ENCODE peak calls at places on chromosome 11, in four cellular contexts. One of them, this sample, is unnamed.

GRCh38 chr11:35994421-35994820 is 50.6 kb downstream of the LDLRAD3 start:
- DNase-seq in globus pallidus: no peak
- DNase-seq in stimulated activated CD4-positive, alpha-beta T cell treated with anti-CD3 and anti-CD28 coated beads, Interleukin-12 subunit alpha, Interleukin-12 subunit beta, amount 100 ng/mL, for 48 hours: no peak
- DNase-seq in AG20443: no peak
- DNase-seq in this sample: no peak

GRCh38 chr11:1163911-1164735 is 6.4 kb downstream of the MUC5AC start:
- DNase-seq in globus pallidus: no peak
- DNase-seq in stimulated activated CD4-positive, alpha-beta T cell treated with anti-CD3 and anti-CD28 coated beads, Interleukin-12 subunit alpha, Interleukin-12 subunit beta, amount 100 ng/mL, for 48 hours: no peak
- DNase-seq in AG20443: peak; percentile 14
- DNase-seq in this sample: no peak

GRCh38 chr11:117483372-117483771 is 155.7 kb downstream of the CEP164 start:
- DNase-seq in globus pallidus: no peak
- DNase-seq in stimulated activated CD4-positive, alpha-beta T cell treated with anti-CD3 and anti-CD28 coated beads, Interleukin-12 subunit alpha, Interleukin-12 subunit beta, amount 100 ng/mL, for 48 hours: no peak
- DNase-seq in AG20443: no peak
- DNase-seq in this sample: no peak

GRCh38 chr11:119316017-119316728 is 757 bp downstream of the MCAM start:
- DNase-seq in globus pallidus: peak; percentile 90
- DNase-seq in stimulated activated CD4-positive, alpha-beta T cell treated with anti-CD3 and anti-CD28 coated beads, Interleukin-12 subunit alpha, Interleukin-12 subunit beta, amount 100 ng/mL, for 48 hours: no peak
- DNase-seq in AG20443: no peak
- DNase-seq in this sample: no peak

GRCh38 chr11:128422576-128423370 is 164.6 kb downstream of the ETS1 start:
- DNase-seq in globus pallidus: no peak
- DNase-seq in stimulated activated CD4-positive, alpha-beta T cell treated with anti-CD3 and anti-CD28 coated beads, Interleukin-12 subunit alpha, Interleukin-12 subunit beta, amount 100 ng/mL, for 48 hours: peak; percentile 89
- DNase-seq in AG20443: no peak
- DNase-seq in this sample: no peak

GRCh38 chr11:104665631-104666030 is 232.6 kb downstream of the CASP12 start:
- DNase-seq in globus pallidus: no peak
- DNase-seq in stimulated activated CD4-positive, alpha-beta T cell treated with anti-CD3 and anti-CD28 coated beads, Interleukin-12 subunit alpha, Interleukin-12 subunit beta, amount 100 ng/mL, for 48 hours: no peak
- DNase-seq in AG20443: no peak
- DNase-seq in this sample: no peak

GRCh38 chr11:70021586-70021985 is 56.5 kb upstream of the ANO1 start:
- DNase-seq in globus pallidus: no peak
- DNase-seq in stimulated activated CD4-positive, alpha-beta T cell treated with anti-CD3 and anti-CD28 coated beads, Interleukin-12 subunit alpha, Interleukin-12 subunit beta, amount 100 ng/mL, for 48 hours: no peak
- DNase-seq in AG20443: no peak
- DNase-seq in this sample: no peak

GRCh38 chr11:79381036-79381435 is 59.8 kb downstream of the TENM4 start:
- DNase-seq in globus pallidus: no peak
- DNase-seq in stimulated activated CD4-positive, alpha-beta T cell treated with anti-CD3 and anti-CD28 coated beads, Interleukin-12 subunit alpha, Interleukin-12 subunit beta, amount 100 ng/mL, for 48 hours: no peak
- DNase-seq in AG20443: no peak
- DNase-seq in this sample: no peak

GRCh38 chr11:66419825-66420224 is 1.0 kb upstream of the NPAS4 start:
- DNase-seq in globus pallidus: no peak
- DNase-seq in stimulated activated CD4-positive, alpha-beta T cell treated with anti-CD3 and anti-CD28 coated beads, Interleukin-12 subunit alpha, Interleukin-12 subunit beta, amount 100 ng/mL, for 48 hours: no peak
- DNase-seq in AG20443: no peak
- DNase-seq in this sample: no peak